ENCODE peak calls at places on chromosomes 1 and 21, in five cellular contexts. One of them, this sample, is unnamed.

GRCh38 chr1:170253180-170253579 is 107.4 kb downstream of the NTMT2 start:
- DNase-seq in colonic mucosa: no peak
- DNase-seq in fibroblast of the aortic adventitia: no peak
- DNase-seq in natural killer cell treated with Interleukin-12 subunit alpha and Interleukin-12 subunit beta and Interleukin-15 and Interleukin-18, amount 100 ng/mL, for 72 hours: no peak
- DNase-seq in activated T-cell treated with anti-CD3 and anti-CD28 coated beads for 1 hour: no peak
- DNase-seq in this sample: peak; percentile 37

GRCh38 chr1:56095924-56096655 is 483.3 kb downstream of the PLPP3 start:
- DNase-seq in colonic mucosa: no peak
- DNase-seq in fibroblast of the aortic adventitia: peak; percentile 93
- DNase-seq in natural killer cell treated with Interleukin-12 subunit alpha and Interleukin-12 subunit beta and Interleukin-15 and Interleukin-18, amount 100 ng/mL, for 72 hours: no peak
- DNase-seq in activated T-cell treated with anti-CD3 and anti-CD28 coated beads for 1 hour: no peak
- DNase-seq in this sample: peak; percentile 74

GRCh38 chr1:153430561-153430960 is 14.2 kb downstream of the S100A7A start:
- DNase-seq in colonic mucosa: no peak
- DNase-seq in fibroblast of the aortic adventitia: no peak
- DNase-seq in natural killer cell treated with Interleukin-12 subunit alpha and Interleukin-12 subunit beta and Interleukin-15 and Interleukin-18, amount 100 ng/mL, for 72 hours: no peak
- DNase-seq in activated T-cell treated with anti-CD3 and anti-CD28 coated beads for 1 hour: no peak
- DNase-seq in this sample: no peak

GRCh38 chr1:114093624-114094302 is 59.9 kb downstream of the SYT6 start:
- DNase-seq in colonic mucosa: no peak
- DNase-seq in fibroblast of the aortic adventitia: no peak
- DNase-seq in natural killer cell treated with Interleukin-12 subunit alpha and Interleukin-12 subunit beta and Interleukin-15 and Interleukin-18, amount 100 ng/mL, for 72 hours: no peak
- DNase-seq in activated T-cell treated with anti-CD3 and anti-CD28 coated beads for 1 hour: no peak
- DNase-seq in this sample: no peak

GRCh38 chr1:72435025-72435424 is 152.7 kb upstream of the NEGR1 start:
- DNase-seq in colonic mucosa: no peak
- DNase-seq in fibroblast of the aortic adventitia: peak; percentile 18
- DNase-seq in natural killer cell treated with Interleukin-12 subunit alpha and Interleukin-12 subunit beta and Interleukin-15 and Interleukin-18, amount 100 ng/mL, for 72 hours: no peak
- DNase-seq in activated T-cell treated with anti-CD3 and anti-CD28 coated beads for 1 hour: no peak
- DNase-seq in this sample: no peak

GRCh38 chr1:154416496-154417337 is 11.6 kb downstream of the IL6R start:
- DNase-seq in colonic mucosa: no peak
- DNase-seq in fibroblast of the aortic adventitia: no peak
- DNase-seq in natural killer cell treated with Interleukin-12 subunit alpha and Interleukin-12 subunit beta and Interleukin-15 and Interleukin-18, amount 100 ng/mL, for 72 hours: no peak
- DNase-seq in activated T-cell treated with anti-CD3 and anti-CD28 coated beads for 1 hour: no peak
- DNase-seq in this sample: no peak

GRCh38 chr21:25929859-25930520 is 195.2 kb downstream of the GABPA start:
- DNase-seq in colonic mucosa: no peak
- DNase-seq in fibroblast of the aortic adventitia: peak; percentile 63
- DNase-seq in natural killer cell treated with Interleukin-12 subunit alpha and Interleukin-12 subunit beta and Interleukin-15 and Interleukin-18, amount 100 ng/mL, for 72 hours: no peak
- DNase-seq in activated T-cell treated with anti-CD3 and anti-CD28 coated beads for 1 hour: no peak
- DNase-seq in this sample: no peak

GRCh38 chr21:35273331-35273730 is 224.2 kb upstream of the RUNX1 start:
- DNase-seq in colonic mucosa: peak; percentile 77
- DNase-seq in fibroblast of the aortic adventitia: no peak
- DNase-seq in natural killer cell treated with Interleukin-12 subunit alpha and Interleukin-12 subunit beta and Interleukin-15 and Interleukin-18, amount 100 ng/mL, for 72 hours: no peak
- DNase-seq in activated T-cell treated with anti-CD3 and anti-CD28 coated beads for 1 hour: no peak
- DNase-seq in this sample: no peak